ENCODE peak calls at places on chromosome 10, in seven cellular contexts. One of them, this sample, is unnamed.

GRCh38 chr10:102434251-102434913 is 2.0 kb upstream of the CUEDC2 start:
- DNase-seq in colonic mucosa: no peak
- DNase-seq in mucosa of descending colon: no peak
- DNase-seq in MM.1S: no peak
- DNase-seq in BE2C: no peak
- DNase-seq in IMR-90: peak; percentile 64
- DNase-seq in Peyer's patch: no peak
- DNase-seq in this sample: peak; percentile 56

GRCh38 chr10:69327463-69328345 is 49.4 kb downstream of the HK1 start:
- DNase-seq in colonic mucosa: peak; percentile 81
- DNase-seq in mucosa of descending colon: peak; percentile 76
- DNase-seq in MM.1S: no peak
- DNase-seq in BE2C: peak; percentile 66
- DNase-seq in IMR-90: peak; percentile 63
- DNase-seq in Peyer's patch: peak; percentile 54
- DNase-seq in this sample: peak; percentile 60

GRCh38 chr10:89615824-89616223 is 29.2 kb downstream of the PANK1 start:
- DNase-seq in colonic mucosa: no peak
- DNase-seq in mucosa of descending colon: no peak
- DNase-seq in MM.1S: no peak
- DNase-seq in BE2C: no peak
- DNase-seq in IMR-90: peak; percentile 44
- DNase-seq in Peyer's patch: no peak
- DNase-seq in this sample: peak; percentile 63

GRCh38 chr10:131621784-131622624 is 278.8 kb upstream of the PPP2R2D start:
- DNase-seq in colonic mucosa: no peak
- DNase-seq in mucosa of descending colon: no peak
- DNase-seq in MM.1S: no peak
- DNase-seq in BE2C: no peak
- DNase-seq in IMR-90: no peak
- DNase-seq in Peyer's patch: no peak
- DNase-seq in this sample: no peak

GRCh38 chr10:15058689-15059088 is 14.9 kb downstream of the OLAH start:
- DNase-seq in colonic mucosa: no peak
- DNase-seq in mucosa of descending colon: no peak
- DNase-seq in MM.1S: no peak
- DNase-seq in BE2C: no peak
- DNase-seq in IMR-90: no peak
- DNase-seq in Peyer's patch: no peak
- DNase-seq in this sample: no peak

GRCh38 chr10:84798333-84798732 is 469.9 kb downstream of the CCSER2 start:
- DNase-seq in colonic mucosa: no peak
- DNase-seq in mucosa of descending colon: no peak
- DNase-seq in MM.1S: no peak
- DNase-seq in BE2C: no peak
- DNase-seq in IMR-90: no peak
- DNase-seq in Peyer's patch: no peak
- DNase-seq in this sample: no peak

GRCh38 chr10:29157321-29157720 is 131.5 kb upstream of the LYZL1 start:
- DNase-seq in colonic mucosa: no peak
- DNase-seq in mucosa of descending colon: no peak
- DNase-seq in MM.1S: no peak
- DNase-seq in BE2C: no peak
- DNase-seq in IMR-90: no peak
- DNase-seq in Peyer's patch: no peak
- DNase-seq in this sample: no peak

GRCh38 chr10:86648706-86649426 is 5.5 kb upstream of the OPN4 start:
- DNase-seq in colonic mucosa: peak; percentile 80
- DNase-seq in mucosa of descending colon: peak; percentile 81
- DNase-seq in MM.1S: no peak
- DNase-seq in BE2C: no peak
- DNase-seq in IMR-90: peak; percentile 68
- DNase-seq in Peyer's patch: peak; percentile 48
- DNase-seq in this sample: peak; percentile 51

GRCh38 chr10:49089152-49089788 is 26.1 kb downstream of the VSTM4 start:
- DNase-seq in colonic mucosa: no peak
- DNase-seq in mucosa of descending colon: no peak
- DNase-seq in MM.1S: no peak
- DNase-seq in BE2C: no peak
- DNase-seq in IMR-90: no peak
- DNase-seq in Peyer's patch: no peak
- DNase-seq in this sample: no peak

GRCh38 chr10:588246-589165 is 101.0 kb downstream of the DIP2C start:
- DNase-seq in colonic mucosa: no peak
- DNase-seq in mucosa of descending colon: no peak
- DNase-seq in MM.1S: peak; percentile 96
- DNase-seq in BE2C: peak; percentile 49
- DNase-seq in IMR-90: peak; percentile 69
- DNase-seq in Peyer's patch: no peak
- DNase-seq in this sample: peak; percentile 76

GRCh38 chr10:69218831-69219230 is 1.3 kb upstream of the HKDC1 start:
- DNase-seq in colonic mucosa: no peak
- DNase-seq in mucosa of descending colon: no peak
- DNase-seq in MM.1S: no peak
- DNase-seq in BE2C: no peak
- DNase-seq in IMR-90: no peak
- DNase-seq in Peyer's patch: no peak
- DNase-seq in this sample: no peak

GRCh38 chr10:30818010-30818660 is 188.6 kb upstream of the LYZL2 start:
- DNase-seq in colonic mucosa: no peak
- DNase-seq in mucosa of descending colon: peak; percentile 18
- DNase-seq in MM.1S: no peak
- DNase-seq in BE2C: peak; percentile 30
- DNase-seq in IMR-90: peak; percentile 58
- DNase-seq in Peyer's patch: no peak
- DNase-seq in this sample: peak; percentile 66

GRCh38 chr10:26579256-26580063 is 118.0 kb upstream of the PDSS1 start:
- DNase-seq in colonic mucosa: no peak
- DNase-seq in mucosa of descending colon: no peak
- DNase-seq in MM.1S: no peak
- DNase-seq in BE2C: no peak
- DNase-seq in IMR-90: no peak
- DNase-seq in Peyer's patch: no peak
- DNase-seq in this sample: no peak

GRCh38 chr10:81018898-81019890 is 481.5 kb downstream of the SH2D4B start:
- DNase-seq in colonic mucosa: no peak
- DNase-seq in mucosa of descending colon: peak; percentile 22
- DNase-seq in MM.1S: peak; percentile 66
- DNase-seq in BE2C: peak; percentile 28
- DNase-seq in IMR-90: peak; percentile 19
- DNase-seq in Peyer's patch: no peak
- DNase-seq in this sample: peak; percentile 67

GRCh38 chr10:34489973-34490372 is 325.1 kb downstream of the PARD3 start:
- DNase-seq in colonic mucosa: no peak
- DNase-seq in mucosa of descending colon: no peak
- DNase-seq in MM.1S: no peak
- DNase-seq in BE2C: no peak
- DNase-seq in IMR-90: peak; percentile 64
- DNase-seq in Peyer's patch: no peak
- DNase-seq in this sample: peak; percentile 70

GRCh38 chr10:12466701-12467100 is 117.4 kb downstream of the CAMK1D start:
- DNase-seq in colonic mucosa: no peak
- DNase-seq in mucosa of descending colon: peak; percentile 42
- DNase-seq in MM.1S: no peak
- DNase-seq in BE2C: no peak
- DNase-seq in IMR-90: peak; percentile 18
- DNase-seq in Peyer's patch: no peak
- DNase-seq in this sample: peak; percentile 62

GRCh38 chr10:119541459-119542356 is 811 bp downstream of the RGS10 start:
- DNase-seq in colonic mucosa: no peak
- DNase-seq in mucosa of descending colon: peak; percentile 37
- DNase-seq in MM.1S: peak; percentile 29
- DNase-seq in BE2C: no peak
- DNase-seq in IMR-90: no peak
- DNase-seq in Peyer's patch: no peak
- DNase-seq in this sample: peak; percentile 7

GRCh38 chr10:89531359-89531758 is 4.0 kb downstream of the SLC16A12 start:
- DNase-seq in colonic mucosa: no peak
- DNase-seq in mucosa of descending colon: no peak
- DNase-seq in MM.1S: no peak
- DNase-seq in BE2C: no peak
- DNase-seq in IMR-90: no peak
- DNase-seq in Peyer's patch: no peak
- DNase-seq in this sample: peak; percentile 66

GRCh38 chr10:43398939-43399871 is 9.8 kb downstream of the HNRNPF start:
- DNase-seq in colonic mucosa: no peak
- DNase-seq in mucosa of descending colon: no peak
- DNase-seq in MM.1S: no peak
- DNase-seq in BE2C: no peak
- DNase-seq in IMR-90: peak; percentile 72
- DNase-seq in Peyer's patch: no peak
- DNase-seq in this sample: peak; percentile 62

GRCh38 chr10:42875792-42876191 is 93.2 kb downstream of the BMS1 start:
- DNase-seq in colonic mucosa: peak; percentile 25
- DNase-seq in mucosa of descending colon: peak; percentile 21
- DNase-seq in MM.1S: no peak
- DNase-seq in BE2C: peak; percentile 73
- DNase-seq in IMR-90: peak; percentile 10
- DNase-seq in Peyer's patch: no peak
- DNase-seq in this sample: no peak

GRCh38 chr10:26792780-26793495 is 67.8 kb downstream of the ABI1 start:
- DNase-seq in colonic mucosa: no peak
- DNase-seq in mucosa of descending colon: no peak
- DNase-seq in MM.1S: no peak
- DNase-seq in BE2C: no peak
- DNase-seq in IMR-90: no peak
- DNase-seq in Peyer's patch: no peak
- DNase-seq in this sample: no peak

GRCh38 chr10:54010337-54010736 is 790.7 kb downstream of the PCDH15 start:
- DNase-seq in colonic mucosa: no peak
- DNase-seq in mucosa of descending colon: no peak
- DNase-seq in MM.1S: no peak
- DNase-seq in BE2C: no peak
- DNase-seq in IMR-90: no peak
- DNase-seq in Peyer's patch: no peak
- DNase-seq in this sample: no peak

GRCh38 chr10:75034131-75034512 is 77.3 kb upstream of the SAMD8 start:
- DNase-seq in colonic mucosa: no peak
- DNase-seq in mucosa of descending colon: no peak
- DNase-seq in MM.1S: no peak
- DNase-seq in BE2C: no peak
- DNase-seq in IMR-90: no peak
- DNase-seq in Peyer's patch: no peak
- DNase-seq in this sample: no peak

GRCh38 chr10:58219875-58220274 is 47.8 kb downstream of the IPMK start:
- DNase-seq in colonic mucosa: no peak
- DNase-seq in mucosa of descending colon: no peak
- DNase-seq in MM.1S: no peak
- DNase-seq in BE2C: no peak
- DNase-seq in IMR-90: no peak
- DNase-seq in Peyer's patch: no peak
- DNase-seq in this sample: no peak

GRCh38 chr10:89414879-89415821 is 782 bp downstream of the IFIT5 start:
- DNase-seq in colonic mucosa: peak; percentile 44
- DNase-seq in mucosa of descending colon: peak; percentile 51
- DNase-seq in MM.1S: peak; percentile 43
- DNase-seq in BE2C: peak; percentile 51
- DNase-seq in IMR-90: peak; percentile 32
- DNase-seq in Peyer's patch: peak; percentile 76
- DNase-seq in this sample: peak; percentile 46

DNA sequence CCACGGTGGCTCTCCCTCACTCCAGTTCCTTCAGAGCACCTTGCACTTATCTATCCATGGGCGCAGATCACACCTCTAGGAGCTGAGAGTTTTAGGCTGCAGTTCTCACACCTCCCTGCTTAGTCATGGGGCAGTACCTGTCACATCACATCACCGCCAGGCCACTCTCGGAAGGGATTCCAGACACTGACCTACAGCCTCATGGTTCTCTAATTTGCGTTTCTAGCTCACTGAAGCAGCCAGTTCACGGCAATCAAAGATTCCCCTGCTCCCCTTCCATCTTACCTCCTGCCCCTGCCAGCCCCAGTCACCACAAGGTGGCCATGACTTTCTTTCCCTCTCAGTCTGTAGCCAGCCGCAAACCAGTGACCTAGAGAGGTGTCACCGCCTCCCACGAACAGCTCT is 34.2 kb downstream of the ADRB1 start:
- DNase-seq in colonic mucosa: no peak
- DNase-seq in mucosa of descending colon: no peak
- DNase-seq in MM.1S: no peak
- DNase-seq in BE2C: no peak
- DNase-seq in IMR-90: no peak
- DNase-seq in Peyer's patch: no peak
- DNase-seq in this sample: no peak
- TF ChIP-seq CTCF in colonic mucosa: no peak
- TF ChIP-seq CTCF in mucosa of descending colon: no peak
- TF ChIP-seq CTCF in MM.1S: no peak
- TF ChIP-seq CTCF in BE2C: no peak
- TF ChIP-seq CTCF in IMR-90: no peak
- TF ChIP-seq CTCF in Peyer's patch: no peak
- TF ChIP-seq CTCF in this sample: no peak

GRCh38 chr10:78774999-78775711 is 293.6 kb upstream of the ZMIZ1 start:
- DNase-seq in colonic mucosa: no peak
- DNase-seq in mucosa of descending colon: peak; percentile 17
- DNase-seq in MM.1S: no peak
- DNase-seq in BE2C: no peak
- DNase-seq in IMR-90: peak; percentile 83
- DNase-seq in Peyer's patch: no peak
- DNase-seq in this sample: peak; percentile 90
- H3K4me3 ChIP-seq in colonic mucosa: no peak overlapping the region
- H3K4me3 ChIP-seq in mucosa of descending colon: no peak overlapping the region
- H3K4me3 ChIP-seq in MM.1S: no peak overlapping the region
- H3K4me3 ChIP-seq in BE2C: no peak overlapping the region
- H3K4me3 ChIP-seq in IMR-90: no peak overlapping the region
- H3K4me3 ChIP-seq in Peyer's patch: no peak overlapping the region
- H3K4me3 ChIP-seq in this sample: no peak overlapping the region

DNA sequence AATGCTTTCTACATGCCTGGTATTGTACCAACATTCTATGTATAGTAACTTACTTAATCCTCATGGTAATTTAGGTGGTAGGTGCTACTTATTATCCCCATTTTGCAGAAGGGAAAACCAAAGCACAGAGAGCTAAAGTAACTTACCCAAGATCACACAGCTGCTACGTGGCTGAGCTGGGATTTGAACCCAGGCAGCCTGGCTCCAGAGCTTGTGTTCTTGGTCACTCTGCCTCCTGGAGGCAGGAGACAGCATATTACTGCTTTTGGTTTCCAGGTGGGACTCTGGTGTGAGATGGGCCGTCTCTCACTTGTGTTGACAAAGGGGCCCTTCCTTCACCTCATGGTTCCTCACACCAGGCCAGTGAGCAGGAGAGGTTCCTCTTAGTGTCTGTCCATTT is 79.8 kb upstream of the PPIF start:
- DNase-seq in colonic mucosa: no peak
- DNase-seq in mucosa of descending colon: no peak
- DNase-seq in MM.1S: no peak
- DNase-seq in BE2C: no peak
- DNase-seq in IMR-90: no peak
- DNase-seq in Peyer's patch: no peak
- DNase-seq in this sample: no peak
- TF ChIP-seq CTCF in colonic mucosa: no peak
- TF ChIP-seq CTCF in mucosa of descending colon: no peak
- TF ChIP-seq CTCF in MM.1S: no peak
- TF ChIP-seq CTCF in BE2C: peak; percentile 13
- TF ChIP-seq CTCF in IMR-90: no peak
- TF ChIP-seq CTCF in Peyer's patch: no peak
- TF ChIP-seq CTCF in this sample: peak; percentile 38

DNA sequence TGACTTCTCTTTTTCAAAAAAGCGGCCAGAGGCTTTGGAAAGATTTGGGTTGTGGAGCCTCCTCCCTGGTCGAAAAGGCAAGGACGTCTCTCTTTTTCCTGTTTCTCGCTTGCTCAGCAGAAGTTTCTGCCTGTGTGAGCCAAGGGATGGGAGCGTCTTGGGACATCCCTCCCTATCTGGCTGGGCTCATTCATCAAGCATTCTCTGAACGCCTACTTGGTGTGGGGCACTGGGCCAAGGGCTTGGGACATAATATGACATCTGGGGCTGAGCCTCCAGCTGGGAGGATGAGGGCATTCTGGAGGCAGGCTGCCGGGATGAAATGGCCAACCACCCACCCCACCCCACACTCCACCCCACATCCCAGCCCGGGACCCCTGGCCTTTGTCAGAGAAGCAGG is 120.9 kb downstream of the C10orf105 start:
- DNase-seq in colonic mucosa: peak; percentile 65
- DNase-seq in mucosa of descending colon: peak; percentile 55
- DNase-seq in MM.1S: no peak
- DNase-seq in BE2C: no peak
- DNase-seq in IMR-90: no peak
- DNase-seq in Peyer's patch: no peak
- DNase-seq in this sample: peak; percentile 89
- H3K4me3 ChIP-seq in colonic mucosa: no peak overlapping the region
- H3K4me3 ChIP-seq in mucosa of descending colon: no peak overlapping the region
- H3K4me3 ChIP-seq in MM.1S: no peak overlapping the region
- H3K4me3 ChIP-seq in BE2C: no peak overlapping the region
- H3K4me3 ChIP-seq in IMR-90: no peak overlapping the region
- H3K4me3 ChIP-seq in Peyer's patch: no peak overlapping the region
- H3K4me3 ChIP-seq in this sample: no peak overlapping the region

This sample was measured in choroid plexus epithelial cell.